ENCODE peak calls at places on chromosomes 4 and X, in eight cellular contexts. B is mesothelial cell of epicardium, Q is MCF 10A, K is nephron progenitor cell, O is neural crest cell, A is breast epithelium, P is body of pancreas, T is WTC11. S is an unnamed sample.

GRCh38 chr4:30429813-30430466 is 290.2 kb upstream of the PCDH7 start:
- DNase-seq in B (no peak), Q (peak), K (no peak), O (no peak), A (no peak), P (no peak), T (no peak), S (no peak)

GRCh38 chrX:125765347-125765746 is 400.7 kb downstream of the DCAF12L2 start:
- DNase-seq in B (no peak), Q (no peak), K (no peak), O (no peak), A (no peak), P (no peak), T (no peak), S (no peak)

GRCh38 chr4:13238936-13239335 is 245.2 kb downstream of the RAB28 start:
- DNase-seq in B (no peak), Q (no peak), K (no peak), O (no peak), A (no peak), P (no peak), T (no peak), S (no peak)

GRCh38 chr4:117085185-117085701 is at the start of gene TRAM1L1:
- DNase-seq in B (peak), Q (peak), K (peak), O (peak), A (peak), P (peak), T (peak), S (peak)

GRCh38 chr4:23163649-23164436 is 471.1 kb downstream of the GBA3 start:
- DNase-seq in B (no peak), Q (peak), K (no peak), O (no peak), A (no peak), P (no peak), T (no peak), S (no peak)

GRCh38 chr4:98544818-98545399 is 113.5 kb downstream of the TSPAN5 start:
- DNase-seq in B (no peak), Q (no peak), K (no peak), O (no peak), A (no peak), P (no peak), T (no peak), S (no peak)

GRCh38 chr4:57119054-57119651 is 9.0 kb upstream of the IGFBP7 start:
- DNase-seq in B (no peak), Q (peak), K (no peak), O (no peak), A (no peak), P (no peak), T (no peak), S (peak)

GRCh38 chrX:148298737-148299136 is 201.7 kb upstream of the AFF2 start:
- DNase-seq in B (no peak), Q (peak), K (no peak), O (no peak), A (no peak), P (no peak), T (no peak), S (no peak)

GRCh38 chrX:10014462-10015373 is 47.6 kb downstream of the CLDN34 start:
- DNase-seq in B (peak), Q (peak), K (peak), O (peak), A (peak), P (peak), T (peak), S (peak)

GRCh38 chrX:33725556-33726232 is 406.4 kb downstream of the FAM47A start:
- DNase-seq in B (peak), Q (peak), K (peak), O (peak), A (peak), P (peak), T (peak), S (no peak)

GRCh38 chr4:161189286-161190134 is 974.3 kb downstream of the FSTL5 start:
- DNase-seq in B (no peak), Q (no peak), K (no peak), O (no peak), A (no peak), P (no peak), T (no peak), S (no peak)

GRCh38 chrX:139725720-139726119 is 17.8 kb upstream of the MCF2 start:
- DNase-seq in B (no peak), Q (no peak), K (no peak), O (no peak), A (no peak), P (no peak), T (no peak), S (no peak)

GRCh38 chr4:48779095-48779997 is 733 bp downstream of the FRYL start:
- DNase-seq in B (peak), Q (peak), K (peak), O (peak), A (peak), P (peak), T (peak), S (peak)

DNA sequence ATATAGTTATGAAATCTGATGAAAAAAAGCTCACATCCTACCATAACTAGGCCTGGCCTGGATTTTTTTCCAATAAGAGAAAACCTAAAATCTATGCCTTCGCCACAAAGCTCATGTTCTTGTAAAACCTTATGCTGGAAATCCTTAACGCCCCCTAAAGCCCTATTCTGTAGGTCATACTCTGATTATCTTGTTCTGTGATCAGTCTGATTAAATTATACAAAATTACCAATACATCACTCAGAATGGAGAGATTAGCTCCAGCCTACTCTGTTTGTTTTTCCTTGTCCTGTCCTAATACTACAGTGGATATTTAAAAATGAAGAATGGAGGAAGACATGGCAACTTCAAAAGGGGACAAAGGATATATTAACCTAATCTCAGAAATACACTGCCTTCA is 7.2 kb downstream of the ZNF827 start:
- DNase-seq in B (no peak), Q (no peak), K (no peak), O (no peak), A (no peak), P (no peak), T (no peak), S (no peak)
- TF ChIP-seq CTCF in B (no peak), Q (no peak), K (no peak), O (no peak), A (no peak), P (no peak), T (no peak), S (no peak)

GRCh38 chrX:102837843-102838242 is 99.2 kb upstream of the RAB40AL start:
- DNase-seq in B (no peak), Q (no peak), K (no peak), O (no peak), A (no peak), P (peak), T (no peak), S (no peak)

GRCh38 chrX:102832661-102833060 is 104.4 kb upstream of the RAB40AL start:
- DNase-seq in B (no peak), Q (peak), K (no peak), O (no peak), A (no peak), P (peak), T (no peak), S (no peak)

GRCh38 chrX:102833136-102833535 is 103.9 kb upstream of the RAB40AL start:
- DNase-seq in B (no peak), Q (no peak), K (no peak), O (no peak), A (no peak), P (no peak), T (no peak), S (no peak)

GRCh38 chrX:102840871-102841705 is 96.0 kb upstream of the RAB40AL start:
- DNase-seq in B (no peak), Q (peak), K (no peak), O (no peak), A (no peak), P (no peak), T (no peak), S (no peak)

DNA sequence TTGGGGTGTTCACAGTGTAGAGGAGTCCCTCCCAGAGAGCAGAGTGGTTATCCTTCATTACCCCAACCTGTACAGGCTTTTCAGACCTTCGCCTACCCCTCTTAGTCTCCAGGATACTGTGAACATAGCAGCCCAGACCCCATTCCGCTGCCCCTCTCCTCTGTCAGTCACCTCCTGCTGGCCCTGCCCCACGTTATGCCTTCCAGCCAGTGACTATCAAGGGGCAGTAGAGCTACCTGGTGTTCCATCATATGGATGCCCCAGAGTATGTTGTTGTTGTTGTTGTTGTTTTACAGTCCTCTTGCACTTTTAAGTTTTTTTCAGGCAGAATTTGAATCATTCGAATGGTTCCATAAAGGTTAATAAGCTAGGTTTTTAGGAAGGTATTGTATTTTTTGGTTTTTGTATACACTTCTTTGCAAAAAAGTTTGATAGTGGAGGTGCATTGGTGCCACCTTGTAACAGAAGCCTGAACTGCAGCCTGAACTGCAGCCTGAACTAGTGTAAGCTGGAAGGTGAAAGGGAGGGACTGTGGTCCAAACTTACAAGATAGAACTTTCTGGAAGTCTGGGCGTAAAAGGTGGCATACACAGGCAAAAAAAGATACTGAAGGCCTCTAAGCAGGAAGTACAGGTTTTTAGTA is 101.4 kb upstream of the RAB40AL start:
- DNase-seq in B (no peak), Q (peak), K (no peak), O (no peak), A (no peak), P (peak), T (peak), S (no peak)
- TF ChIP-seq CTCF in B (peak), Q (peak), K (peak), O (peak), A (no peak), P (peak), T (no peak), S (peak)

GRCh38 chrX:149527705-149528104 is 13.1 kb upstream of the EOLA1 start:
- DNase-seq in B (no peak), Q (peak), K (no peak), O (no peak), A (no peak), P (peak), T (no peak), S (no peak)
- TF ChIP-seq CTCF in B (peak), Q (peak), K (peak), O (peak), A (no peak), P (peak), T (peak), S (peak)

GRCh38 chrX:30489323-30489722 is 88.2 kb downstream of the TASL start:
- DNase-seq in B (no peak), Q (peak), K (no peak), O (no peak), A (no peak), P (no peak), T (peak), S (no peak)
- TF ChIP-seq CTCF in B (no peak), Q (no peak), K (no peak), O (no peak), A (no peak), P (no peak), T (no peak), S (peak)

GRCh38 chr4:18813771-18814170 is 792.2 kb upstream of the LCORL start:
- DNase-seq in B (no peak), Q (no peak), K (no peak), O (no peak), A (no peak), P (no peak), T (no peak), S (no peak)

GRCh38 chr4:18816228-18816891 is 794.8 kb upstream of the LCORL start:
- DNase-seq in B (no peak), Q (peak), K (no peak), O (no peak), A (no peak), P (no peak), T (no peak), S (no peak)

GRCh38 chr4:18813055-18813454 is 791.5 kb upstream of the LCORL start:
- DNase-seq in B (no peak), Q (no peak), K (no peak), O (no peak), A (no peak), P (no peak), T (no peak), S (no peak)

GRCh38 chr4:18815081-18815778 is 793.7 kb upstream of the LCORL start:
- DNase-seq in B (no peak), Q (no peak), K (no peak), O (no peak), A (no peak), P (no peak), T (no peak), S (no peak)

DNA sequence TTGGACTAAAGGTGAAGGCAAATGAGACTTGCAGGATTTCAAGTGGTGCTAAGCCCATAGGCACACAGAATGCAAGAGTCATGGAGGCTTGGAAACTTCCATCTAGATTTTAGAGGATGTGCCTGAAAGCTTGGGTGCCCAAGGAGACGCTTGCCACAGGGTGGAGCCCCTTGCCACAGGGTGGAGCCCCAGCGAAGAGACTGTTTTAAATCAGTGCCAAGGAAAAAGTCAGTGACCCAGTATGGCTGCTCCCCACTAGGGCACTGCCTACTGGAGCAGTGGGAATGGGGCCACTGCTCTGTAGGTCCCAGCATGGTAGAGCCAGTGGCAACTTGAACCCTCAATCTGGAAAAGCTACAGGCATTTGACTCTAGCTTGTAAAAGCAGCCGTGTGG is 794.2 kb upstream of the LCORL start:
- DNase-seq in B (no peak), Q (peak), K (no peak), O (no peak), A (no peak), P (no peak), T (no peak), S (no peak)
- TF ChIP-seq CTCF in B (no peak), Q (no peak), K (no peak), O (no peak), A (no peak), P (no peak), T (no peak), S (no peak)

GRCh38 chr4:146545102-146545501 is 23.4 kb upstream of the SLC10A7 start:
- DNase-seq in B (no peak), Q (peak), K (no peak), O (no peak), A (no peak), P (no peak), T (peak), S (no peak)
- TF ChIP-seq CTCF in B (no peak), Q (peak), K (no peak), O (peak), A (no peak), P (no peak), T (peak), S (peak)

DNA sequence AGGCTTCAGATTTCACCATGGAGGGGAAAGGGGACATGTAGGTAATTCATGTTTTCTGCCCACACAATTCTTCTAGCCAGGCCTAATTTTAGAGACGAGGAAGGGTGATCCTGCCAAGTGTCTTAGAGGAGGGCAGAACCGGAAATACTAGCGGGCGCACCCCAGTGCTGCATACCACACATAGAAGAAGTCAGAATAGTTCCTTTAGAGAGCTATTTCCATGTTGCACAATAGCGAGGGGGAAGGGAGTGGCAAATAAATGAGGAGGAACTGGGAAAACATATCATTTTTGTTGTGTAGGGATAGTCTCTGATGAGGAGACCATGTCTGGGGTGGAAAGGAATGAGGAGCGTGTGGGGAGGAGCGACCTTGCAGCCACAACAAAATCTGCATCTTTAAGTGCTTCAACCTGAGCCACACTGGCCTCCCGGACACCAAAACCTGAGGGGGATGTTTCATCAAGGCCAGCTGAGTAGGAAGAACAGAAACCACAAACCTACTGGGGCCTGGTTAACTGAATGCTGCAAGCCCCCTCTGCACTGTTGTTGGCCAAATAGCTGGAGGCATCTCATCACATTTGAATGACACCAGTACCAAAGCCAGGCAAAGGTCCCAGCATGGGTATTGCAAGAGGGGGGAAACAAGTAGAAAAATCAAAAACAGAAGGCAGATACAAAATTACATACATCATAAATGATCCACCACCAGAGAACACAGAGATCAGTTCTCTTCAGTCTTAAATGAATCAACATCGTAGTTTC is 26.7 kb upstream of the C1QTNF7 start:
- DNase-seq in B (peak), Q (peak), K (no peak), O (no peak), A (no peak), P (no peak), T (no peak), S (no peak)
- TF ChIP-seq CTCF in B (no peak), Q (no peak), K (no peak), O (no peak), A (no peak), P (no peak), T (no peak), S (no peak)